ENCODE peak calls at places on chromosomes 2 and 18, in seven cellular contexts. W is IMR-90, M is right cardiac atrium, L is coronary artery, T is aorta, B is HCT116, X is AG09309. N is an unnamed sample.
A peak's percentile ranks its signal among the peaks of the same experiment; 100 is the strongest.

GRCh38 chr2:101796825-101797600 is 99.5 kb downstream of the MAP4K4 start:
- DNase-seq in W (no peak), M (no peak), L (no peak), T (no peak), B (no peak), X (no peak), N (no peak)

GRCh38 chr2:85741811-85742507 is 11.8 kb upstream of the ATOH8 start:
- DNase-seq in W (peak; percentile 96), M (peak; percentile 92), L (peak; percentile 98), T (peak; percentile 93), B (no peak), X (peak; percentile 80), N (peak; percentile 94)

GRCh38 chr2:62291052-62291451 is 95.1 kb downstream of the B3GNT2 start:
- DNase-seq in W (no peak), M (no peak), L (no peak), T (no peak), B (no peak), X (no peak), N (no peak)

GRCh38 chr18:8701546-8702118 is 3.7 kb upstream of the MTCL1 start:
- DNase-seq in W (peak; percentile 91), M (no peak), L (no peak), T (no peak), B (no peak), X (peak; percentile 71), N (peak; percentile 60)

GRCh38 chr2:5077479-5078089 is 614.6 kb upstream of the SOX11 start:
- DNase-seq in W (no peak), M (no peak), L (no peak), T (no peak), B (no peak), X (no peak), N (peak; percentile 39)

GRCh38 chr2:138948070-138948539 is 167.9 kb upstream of the NXPH2 start:
- DNase-seq in W (peak; percentile 33), M (no peak), L (no peak), T (no peak), B (peak; percentile 97), X (peak; percentile 50), N (peak; percentile 99)

GRCh38 chr2:128607440-128607839 is 288.8 kb upstream of the HS6ST1 start:
- DNase-seq in W (no peak), M (no peak), L (no peak), T (peak; percentile 67), B (no peak), X (no peak), N (no peak)

GRCh38 chr2:112646791-112647720 is 1.3 kb downstream of the SLC20A1 start:
- DNase-seq in W (no peak), M (no peak), L (no peak), T (no peak), B (no peak), X (no peak), N (no peak)

GRCh38 chr18:7367336-7367735 is 136.4 kb downstream of the LRRC30 start:
- DNase-seq in W (no peak), M (no peak), L (no peak), T (no peak), B (no peak), X (no peak), N (no peak)

GRCh38 chr2:232444409-232445148 is 11.4 kb upstream of the ALPI start:
- DNase-seq in W (peak; percentile 50), M (peak; percentile 66), L (no peak), T (peak; percentile 71), B (peak; percentile 56), X (peak; percentile 7), N (peak; percentile 34)

GRCh38 chr18:76459687-76460350 is 35.2 kb downstream of the ZNF516 start:
- DNase-seq in W (peak; percentile 100), M (no peak), L (peak; percentile 85), T (peak; percentile 90), B (peak; percentile 15), X (peak; percentile 100), N (peak; percentile 99)

GRCh38 chr2:3188405-3188946 is 189.1 kb downstream of the EIPR1 start:
- DNase-seq in W (no peak), M (peak; percentile 41), L (no peak), T (peak; percentile 45), B (no peak), X (no peak), N (no peak)

GRCh38 chr2:109239720-109240119 is 110.7 kb downstream of the SH3RF3 start:
- DNase-seq in W (peak; percentile 83), M (no peak), L (no peak), T (no peak), B (no peak), X (no peak), N (peak; percentile 67)

GRCh38 chr2:19807866-19808265 is 93.9 kb downstream of the TTC32 start:
- DNase-seq in W (no peak), M (no peak), L (no peak), T (no peak), B (no peak), X (no peak), N (no peak)

GRCh38 chr2:106851055-106851454 is 34.9 kb downstream of the ST6GAL2 start:
- DNase-seq in W (no peak), M (no peak), L (no peak), T (no peak), B (no peak), X (no peak), N (no peak)

GRCh38 chr2:70083344-70084156 is 3.7 kb upstream of the PCBP1 start:
- DNase-seq in W (peak; percentile 70), M (no peak), L (no peak), T (no peak), B (peak; percentile 83), X (no peak), N (peak; percentile 22)

GRCh38 chr2:219104107-219105050 is 43.7 kb upstream of the IHH start:
- DNase-seq in W (peak; percentile 32), M (no peak), L (no peak), T (no peak), B (peak; percentile 33), X (no peak), N (peak; percentile 36)

GRCh38 chr2:98763209-98763951 is 32.4 kb upstream of the MGAT4A start:
- DNase-seq in W (no peak), M (no peak), L (no peak), T (no peak), B (no peak), X (no peak), N (no peak)
- H3K4me3 ChIP-seq in W (no peak overlapping the region), M (no peak overlapping the region), L (no peak overlapping the region), T (no peak overlapping the region), B (no peak overlapping the region), X (no peak overlapping the region), N (no peak overlapping the region)

DNA sequence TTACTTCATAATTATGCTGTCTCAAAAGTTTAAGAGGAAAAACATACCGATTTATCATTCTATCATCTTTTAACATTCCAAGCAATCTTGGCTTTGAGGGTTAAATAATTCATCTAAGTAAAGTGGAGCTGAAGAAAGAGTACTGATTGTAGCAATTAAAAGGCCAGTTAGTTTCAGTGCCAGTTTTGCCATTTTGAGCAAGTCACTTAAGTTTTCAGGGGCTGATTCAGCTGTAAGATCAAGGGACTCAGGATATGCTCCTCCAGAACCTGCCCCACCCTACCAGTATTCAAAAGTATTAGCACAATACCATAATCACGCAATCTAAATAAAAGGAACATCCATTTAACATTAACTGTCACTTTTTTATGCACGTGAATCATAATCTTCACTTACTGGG is 1.9 kb downstream of the SS18 start:
- DNase-seq in W (no peak), M (no peak), L (no peak), T (no peak), B (no peak), X (no peak), N (peak; percentile 5)
- H3K4me3 ChIP-seq in W (peak overlapping the region; percentile 5), M (peak overlapping the region; percentile 75), L (peak overlapping the region; percentile 96), T (no peak overlapping the region), B (no peak overlapping the region), X (peak overlapping the region; percentile 85), N (peak overlapping the region; percentile 88)

GRCh38 chr2:164803772-164804466 is 37.7 kb downstream of the COBLL1 start:
- DNase-seq in W (peak; percentile 18), M (no peak), L (no peak), T (no peak), B (no peak), X (no peak), N (no peak)
- H3K4me3 ChIP-seq in W (no peak overlapping the region), M (no peak overlapping the region), L (no peak overlapping the region), T (no peak overlapping the region), B (no peak overlapping the region), X (no peak overlapping the region), N (no peak overlapping the region)

GRCh38 chr2:181836583-181836982 is 54.9 kb upstream of the ITPRID2 start:
- DNase-seq in W (no peak), M (no peak), L (no peak), T (no peak), B (no peak), X (no peak), N (no peak)

GRCh38 chr2:181829230-181829629 is 62.3 kb upstream of the ITPRID2 start:
- DNase-seq in W (no peak), M (no peak), L (no peak), T (no peak), B (no peak), X (no peak), N (no peak)

GRCh38 chr2:181828122-181828705 is 63.3 kb upstream of the ITPRID2 start:
- DNase-seq in W (no peak), M (no peak), L (no peak), T (no peak), B (no peak), X (no peak), N (no peak)

GRCh38 chr2:181832015-181832414 is 59.5 kb upstream of the ITPRID2 start:
- DNase-seq in W (no peak), M (no peak), L (no peak), T (no peak), B (no peak), X (no peak), N (no peak)
- H3K4me3 ChIP-seq in W (no peak overlapping the region), M (no peak overlapping the region), L (no peak overlapping the region), T (no peak overlapping the region), B (no peak overlapping the region), X (no peak overlapping the region), N (no peak overlapping the region)

GRCh38 chr2:64227603-64228125 is 83.4 kb upstream of the PELI1 start:
- DNase-seq in W (no peak), M (no peak), L (no peak), T (no peak), B (no peak), X (no peak), N (no peak)
- H3K4me3 ChIP-seq in W (peak overlapping the region; percentile 36), M (peak overlapping the region; percentile 57), L (peak overlapping the region; percentile 70), T (peak overlapping the region; percentile 74), B (peak overlapping the region; percentile 24), X (peak overlapping the region; percentile 32), N (peak overlapping the region; percentile 39)